ENCODE peak calls at places on chromosomes 2 and 18, in six cellular contexts. G is GM23338, L is HCT116, D is A549, A is K562, B is SK-N-SH. R is an unnamed sample.

GRCh38 chr18:9392726-9393125 is 58.2 kb downstream of the TWSG1 start:
- DNase-seq in G (no peak), L (no peak), D (no peak), A (no peak), B (no peak), R (no peak)

GRCh38 chr2:67930156-67930555 is 132.6 kb downstream of the C1D start:
- DNase-seq in G (peak), L (no peak), D (no peak), A (no peak), B (no peak), R (no peak)

GRCh38 chr2:168188011-168188410 is 59.4 kb downstream of the STK39 start:
- DNase-seq in G (no peak), L (no peak), D (no peak), A (no peak), B (no peak), R (no peak)

GRCh38 chr2:62452701-62453449 is 53.1 kb downstream of the TMEM17 start:
- DNase-seq in G (no peak), L (no peak), D (no peak), A (no peak), B (no peak), R (no peak)

GRCh38 chr2:2754940-2755339 is 423.9 kb upstream of the MYT1L start:
- DNase-seq in G (no peak), L (no peak), D (no peak), A (no peak), B (no peak), R (no peak)

GRCh38 chr2:238525990-238526389 is 99.3 kb downstream of the ASB1 start:
- DNase-seq in G (no peak), L (no peak), D (no peak), A (no peak), B (no peak), R (no peak)

GRCh38 chr2:155223781-155224406 is 525.4 kb downstream of the KCNJ3 start:
- DNase-seq in G (peak), L (peak), D (peak), A (no peak), B (peak), R (peak)

GRCh38 chr18:45156941-45157340 is 458.3 kb upstream of the SLC14A2 start:
- DNase-seq in G (no peak), L (no peak), D (no peak), A (no peak), B (no peak), R (no peak)

GRCh38 chr2:54514819-54515569 is 58.9 kb downstream of the SPTBN1 start:
- DNase-seq in G (no peak), L (no peak), D (no peak), A (no peak), B (no peak), R (no peak)

GRCh38 chr18:60676807-60677206 is 304.2 kb upstream of the MC4R start:
- DNase-seq in G (peak), L (no peak), D (no peak), A (no peak), B (no peak), R (no peak)

GRCh38 chr2:58427572-58428285 is 186.6 kb upstream of the FANCL start:
- DNase-seq in G (peak), L (no peak), D (no peak), A (no peak), B (peak), R (no peak)

GRCh38 chr18:74252032-74252380 is 39.8 kb downstream of the CYB5A start:
- DNase-seq in G (no peak), L (no peak), D (no peak), A (no peak), B (no peak), R (no peak)

GRCh38 chr2:172148246-172148645 is 45.5 kb upstream of the DLX2 start:
- DNase-seq in G (no peak), L (no peak), D (no peak), A (no peak), B (no peak), R (no peak)

GRCh38 chr2:149562304-149562703 is 25.3 kb downstream of the MMADHC start:
- DNase-seq in G (no peak), L (no peak), D (no peak), A (no peak), B (peak), R (no peak)

GRCh38 chr2:100781009-100781325 is 39.0 kb upstream of the NPAS2 start:
- DNase-seq in G (no peak), L (no peak), D (no peak), A (no peak), B (no peak), R (no peak)

GRCh38 chr2:224819075-224819474 is 102.9 kb upstream of the CCDC195 start:
- DNase-seq in G (no peak), L (no peak), D (no peak), A (no peak), B (no peak), R (no peak)

GRCh38 chr18:8901019-8901418 is 195.7 kb downstream of the MTCL1 start:
- DNase-seq in G (peak), L (no peak), D (no peak), A (no peak), B (no peak), R (no peak)

GRCh38 chr2:121358291-121358690 is 73.3 kb upstream of the TFCP2L1 start:
- DNase-seq in G (no peak), L (no peak), D (no peak), A (no peak), B (no peak), R (no peak)

GRCh38 chr18:8264861-8265411 is 344.3 kb upstream of the RAB12 start:
- DNase-seq in G (no peak), L (no peak), D (no peak), A (no peak), B (peak), R (no peak)

GRCh38 chr18:3340682-3341097 is 78.8 kb downstream of the MYL12B start:
- DNase-seq in G (no peak), L (no peak), D (no peak), A (no peak), B (no peak), R (no peak)

GRCh38 chr2:188678921-188679320 is 295.3 kb upstream of the COL3A1 start:
- DNase-seq in G (no peak), L (no peak), D (no peak), A (no peak), B (no peak), R (no peak)

GRCh38 chr18:26803643-26804042 is 61.9 kb downstream of the AQP4 start:
- DNase-seq in G (peak), L (no peak), D (no peak), A (no peak), B (no peak), R (no peak)

GRCh38 chr2:42920446-42921161 is 128.2 kb upstream of the HAAO start:
- DNase-seq in G (no peak), L (no peak), D (no peak), A (no peak), B (no peak), R (no peak)

GRCh38 chr18:79348066-79348465 is 47.7 kb upstream of the NFATC1 start:
- DNase-seq in G (no peak), L (no peak), D (no peak), A (no peak), B (no peak), R (no peak)

GRCh38 chr18:74163019-74163656 is 14.8 kb downstream of the TIMM21 start:
- DNase-seq in G (no peak), L (no peak), D (no peak), A (no peak), B (no peak), R (no peak)

GRCh38 chr18:48847807-48848486 is 102.8 kb downstream of the SMAD7 start:
- DNase-seq in G (no peak), L (no peak), D (no peak), A (no peak), B (no peak), R (no peak)

GRCh38 chr2:32632089-32632488 is 4.2 kb downstream of the TTC27 start:
- DNase-seq in G (no peak), L (peak), D (peak), A (no peak), B (no peak), R (no peak)

GRCh38 chr18:35282353-35282752 is 7.7 kb downstream of the ZSCAN30 start:
- DNase-seq in G (no peak), L (no peak), D (no peak), A (no peak), B (no peak), R (peak)
- TF ChIP-seq REST in G (no peak), L (no peak), D (no peak), A (no peak), B (no peak), R (no peak)

GRCh38 chr2:182650704-182651103 is 65.4 kb upstream of the DNAJC10 start:
- DNase-seq in G (peak), L (peak), D (peak), A (no peak), B (peak), R (peak)
- TF ChIP-seq REST in G (no peak), L (no peak), D (no peak), A (no peak), B (no peak), R (no peak)

GRCh38 chr2:117859924-117860647 is 45.6 kb downstream of the DDX18 start:
- DNase-seq in G (peak), L (no peak), D (no peak), A (no peak), B (peak), R (no peak)
- TF ChIP-seq REST in G (no peak), L (no peak), D (no peak), A (no peak), B (no peak), R (no peak)

DNA sequence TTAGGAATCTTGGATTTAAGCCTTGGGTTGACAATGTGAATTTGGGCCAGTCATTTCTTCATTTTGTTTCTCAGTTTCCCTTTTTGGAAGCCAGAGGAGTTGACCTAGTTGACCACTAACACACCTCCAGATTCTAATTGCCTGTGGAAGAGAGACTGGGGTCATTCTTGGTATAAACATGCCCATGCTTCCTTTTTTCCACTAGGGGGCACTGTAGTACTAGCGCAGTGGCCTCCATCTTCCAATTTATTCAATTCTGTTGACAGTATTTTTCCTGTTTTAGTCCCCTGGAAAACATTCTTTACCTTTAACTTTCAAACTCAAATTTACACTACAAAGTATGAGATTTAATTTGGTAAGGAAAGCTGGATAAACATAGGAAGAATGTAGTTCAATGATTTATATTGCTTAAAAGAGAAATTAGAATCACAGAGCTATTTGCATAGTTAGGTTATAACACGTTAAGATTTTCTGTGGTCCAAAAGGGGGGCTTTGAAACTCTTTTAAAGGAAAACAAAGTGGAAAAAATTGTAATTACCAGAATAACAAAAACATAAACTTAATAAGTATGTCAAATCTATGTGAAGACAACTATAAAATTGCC is 57.5 kb upstream of the AGPS start:
- DNase-seq in G (peak), L (peak), D (peak), A (peak), B (peak), R (no peak)
- TF ChIP-seq REST in G (no peak), L (no peak), D (no peak), A (no peak), B (no peak), R (no peak)

GRCh38 chr2:160308476-160308875 is 108.4 kb upstream of the ITGB6 start:
- DNase-seq in G (no peak), L (no peak), D (no peak), A (no peak), B (no peak), R (no peak)
- TF ChIP-seq REST in G (no peak), L (no peak), D (no peak), A (no peak), B (no peak), R (no peak)

GRCh38 chr2:24021122-24021998 is 11.5 kb downstream of the MFSD2B start:
- DNase-seq in G (peak), L (no peak), D (peak), A (peak), B (peak), R (no peak)
- TF ChIP-seq REST in G (no peak), L (no peak), D (no peak), A (no peak), B (no peak), R (no peak)

DNA sequence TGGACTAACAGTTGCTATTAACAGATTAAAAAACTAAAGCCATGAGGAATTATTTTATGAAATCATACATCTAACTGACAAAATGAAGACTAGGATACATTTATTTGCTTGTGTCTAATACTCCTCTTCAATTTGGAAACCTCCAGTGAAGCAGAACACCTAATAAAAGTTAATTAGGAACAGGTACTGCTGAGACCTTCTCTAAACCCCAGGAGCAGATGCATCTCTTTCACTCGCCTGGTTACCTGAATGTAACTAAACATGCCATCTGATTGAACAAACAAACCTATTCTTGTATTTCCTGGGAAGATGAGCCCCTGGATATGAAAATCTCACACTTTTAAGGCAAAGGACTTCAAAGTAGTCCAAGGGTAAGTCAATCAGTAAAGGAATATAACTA is 898.2 kb downstream of the NRXN1 start:
- DNase-seq in G (no peak), L (no peak), D (no peak), A (no peak), B (no peak), R (no peak)
- TF ChIP-seq REST in G (no peak), L (no peak), D (no peak), A (no peak), B (no peak), R (no peak)